ENCODE peak calls at places on chromosomes 6 and 20, in four cellular contexts. M, R, Y and P are unnamed samples.

GRCh38 chr20:31721408-31722332 is 998 bp downstream of the BCL2L1 start:
- DNase-seq in R (no peak), M (peak), Y (no peak), P (no peak)

GRCh38 chr6:71544028-71544427 is 255.4 kb downstream of the OGFRL1 start:
- DNase-seq in R (peak), Y (no peak), M (no peak), P (no peak)

GRCh38 chr20:10603971-10604864 is 69.6 kb downstream of the JAG1 start:
- DNase-seq in Y (no peak), M (peak), R (peak), P (peak)

GRCh38 chr6:79048611-79049010 is 29.4 kb downstream of the PHIP start:
- DNase-seq in M (no peak), R (peak), Y (no peak), P (no peak)

GRCh38 chr20:34516874-34517542 is 786 bp downstream of the DYNLRB1 start:
- DNase-seq in Y (no peak), R (no peak), M (no peak), P (no peak)

GRCh38 chr20:45933231-45934045 is 1.0 kb upstream of the PCIF1 start:
- DNase-seq in Y (peak), R (peak), M (peak), P (no peak)

GRCh38 chr6:167750956-167751358 is 75.8 kb upstream of the AFDN start:
- DNase-seq in M (peak), Y (no peak), R (no peak), P (no peak)

GRCh38 chr6:116120430-116120829 is 5.5 kb downstream of the COL10A1 start:
- DNase-seq in R (no peak), M (no peak), Y (no peak), P (no peak)

GRCh38 chr6:105459884-105460283 is 57.0 kb upstream of the PREP start:
- DNase-seq in Y (no peak), M (no peak), R (peak), P (no peak)

GRCh38 chr20:50513169-50514034 is 3.2 kb downstream of the PTPN1 start:
- DNase-seq in R (peak), Y (no peak), M (no peak), P (no peak)

GRCh38 chr6:52454556-52454955 is 34.4 kb downstream of the EFHC1 start:
- DNase-seq in M (no peak), Y (no peak), R (no peak), P (no peak)

GRCh38 chr6:74574794-74575193 is 631.1 kb downstream of the COL12A1 start:
- DNase-seq in R (peak), M (no peak), Y (no peak), P (no peak)

GRCh38 chr6:16168121-16168520 is 39.2 kb downstream of the MYLIP start:
- DNase-seq in R (no peak), M (no peak), Y (no peak), P (no peak)

GRCh38 chr6:225121-225721 is 67.1 kb upstream of the DUSP22 start:
- DNase-seq in R (no peak), Y (no peak), M (no peak), P (no peak)

GRCh38 chr6:157323924-157324276 is 581 bp upstream of the TMEM242 start:
- DNase-seq in Y (peak), R (peak), M (peak), P (peak)

GRCh38 chr6:27889275-27889627 is 22.9 kb downstream of the OR2B2 start:
- DNase-seq in M (no peak), R (no peak), Y (no peak), P (no peak)

GRCh38 chr6:68915591-68915990 is 280.5 kb downstream of the ADGRB3 start:
- DNase-seq in M (no peak), Y (no peak), R (no peak), P (no peak)

GRCh38 chr6:67219336-67219735 is 1415.7 kb upstream of the ADGRB3 start:
- DNase-seq in R (no peak), Y (no peak), M (no peak), P (no peak)

GRCh38 chr6:75438186-75438880 is 55.3 kb downstream of the FILIP1 start:
- DNase-seq in M (no peak), R (no peak), Y (no peak), P (no peak)

GRCh38 chr6:157981395-157982296 is at the start of gene SYNJ2:
- DNase-seq in Y (peak), M (peak), R (peak), P (no peak)

GRCh38 chr20:31594558-31595379 is 10.3 kb upstream of the ID1 start:
- DNase-seq in Y (no peak), M (peak), R (no peak), P (no peak)

GRCh38 chr20:48923149-48923718 is 1.7 kb downstream of the ARFGEF2 start:
- DNase-seq in Y (no peak), M (no peak), R (no peak), P (no peak)

GRCh38 chr6:124660185-124660584 is 302.1 kb upstream of the RNF217 start:
- DNase-seq in R (no peak), Y (no peak), M (no peak), P (no peak)

GRCh38 chr6:161417712-161418457 is 144.0 kb upstream of the AGPAT4 start:
- DNase-seq in Y (no peak), M (peak), R (no peak), P (peak)

GRCh38 chr6:44304282-44305199 is 8.6 kb downstream of the AARS2 start:
- DNase-seq in R (peak), Y (no peak), M (peak), P (no peak)

GRCh38 chr20:44068780-44069191 is 118.2 kb downstream of the JPH2 start:
- DNase-seq in M (no peak), R (no peak), Y (no peak), P (no peak)

GRCh38 chr6:26025047-26025893 is 62.0 kb upstream of the HFE start:
- DNase-seq in R (peak), M (no peak), Y (no peak), P (no peak)

GRCh38 chr6:168699631-168700315 is 258.8 kb downstream of the SMOC2 start:
- DNase-seq in M (peak), R (no peak), Y (no peak), P (no peak)

GRCh38 chr6:109687271-109687721 is 3.7 kb downstream of the AK9 start:
- DNase-seq in Y (no peak), R (peak), M (peak), P (peak)

GRCh38 chr6:6905961-6906518 is 201.7 kb upstream of the RREB1 start:
- DNase-seq in R (no peak), M (no peak), Y (no peak), P (no peak)

GRCh38 chr6:151014404-151015150 is 149.1 kb downstream of the MTHFD1L start:
- DNase-seq in R (peak), Y (peak), M (peak), P (peak)

GRCh38 chr6:110882824-110883554 is 8.4 kb downstream of the AMD1 start:
- DNase-seq in R (no peak), Y (no peak), M (no peak), P (no peak)

GRCh38 chr6:17115251-17116089 is 13.6 kb downstream of the STMND1 start:
- DNase-seq in Y (no peak), R (peak), M (no peak), P (peak)

GRCh38 chr6:1079525-1079924 is 232.4 kb upstream of the FOXQ1 start:
- DNase-seq in M (no peak), Y (no peak), R (no peak), P (no peak)

GRCh38 chr20:19491241-19491640 is 266.8 kb upstream of the RIN2 start:
- DNase-seq in R (no peak), Y (no peak), M (no peak), P (no peak)

GRCh38 chr20:19492937-19493336 is 265.1 kb upstream of the RIN2 start:
- DNase-seq in Y (no peak), R (no peak), M (no peak), P (no peak)

GRCh38 chr20:19495905-19496703 is 262.0 kb upstream of the RIN2 start:
- DNase-seq in M (peak), Y (no peak), R (peak), P (no peak)

GRCh38 chr20:19493794-19494495 is 264.1 kb upstream of the RIN2 start:
- DNase-seq in R (no peak), Y (no peak), M (no peak), P (no peak)

DNA sequence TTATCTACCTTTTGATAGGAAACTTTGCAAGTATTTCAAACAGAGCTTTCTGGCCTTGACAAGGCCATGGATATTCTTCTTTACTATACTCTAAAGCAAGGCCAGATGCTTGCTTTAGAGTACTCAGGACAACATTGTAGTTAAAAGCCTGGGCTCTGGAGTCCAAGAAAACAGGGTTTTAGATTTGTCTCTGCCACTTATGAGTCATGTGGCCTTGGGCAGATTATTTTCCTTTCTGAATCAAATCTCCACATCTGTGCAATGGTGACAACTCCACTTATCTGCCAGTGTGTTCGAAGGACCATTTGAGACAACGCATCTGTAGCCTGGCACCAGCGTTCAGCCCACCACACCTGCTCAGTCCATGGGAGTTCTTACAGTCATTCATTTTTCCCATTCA is 265.9 kb upstream of the RIN2 start:
- DNase-seq in Y (no peak), M (no peak), R (no peak), P (no peak)
- TF ChIP-seq CTCF in Y (no peak), M (no peak), R (no peak), P (no peak)

GRCh38 chr6:20875369-20875963 is 341.2 kb downstream of the CDKAL1 start:
- DNase-seq in R (no peak), M (no peak), Y (no peak), P (no peak)

GRCh38 chr6:20870493-20870892 is 336.2 kb downstream of the CDKAL1 start:
- DNase-seq in M (no peak), Y (no peak), R (no peak), P (no peak)

GRCh38 chr6:20876016-20876415 is 341.8 kb downstream of the CDKAL1 start:
- DNase-seq in M (no peak), Y (no peak), R (peak), P (peak)

GRCh38 chr6:20877008-20877937 is 343.0 kb downstream of the CDKAL1 start:
- DNase-seq in M (peak), Y (no peak), R (peak), P (peak)

DNA sequence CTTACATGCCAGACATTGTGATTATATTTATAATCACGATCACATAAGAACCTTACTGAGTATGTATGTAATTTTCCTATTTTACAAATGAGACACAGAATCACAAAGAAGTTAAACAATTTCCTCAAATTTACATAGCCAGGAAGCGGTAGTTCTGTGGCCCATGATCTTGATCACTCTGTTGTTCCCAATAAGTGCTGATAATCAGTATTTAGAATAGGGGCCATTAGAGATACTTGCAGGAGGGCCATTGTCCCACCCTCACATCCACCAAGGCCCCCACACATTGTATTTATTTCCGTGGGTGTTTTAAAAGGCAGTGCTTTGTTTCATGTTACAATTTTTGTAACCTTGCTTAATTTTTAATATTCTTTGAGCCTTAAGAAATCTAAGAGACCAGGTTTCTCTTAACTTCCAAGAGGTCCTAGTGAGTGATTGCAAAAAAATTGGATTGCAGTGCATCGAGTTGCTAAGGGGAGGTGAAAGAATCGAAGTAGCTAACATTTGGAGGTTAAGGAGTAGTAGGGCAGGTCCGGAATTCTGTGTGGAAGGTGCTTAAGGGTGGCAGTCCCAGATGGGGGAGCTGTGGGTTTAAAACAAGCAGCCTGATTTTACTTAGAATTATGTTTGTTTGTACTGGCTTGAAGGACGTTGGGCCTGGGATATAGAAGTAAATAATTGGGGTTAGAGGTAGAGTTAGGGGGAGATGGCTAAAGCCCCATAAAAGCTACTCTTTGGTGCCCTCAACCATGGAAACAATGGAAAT is 339.4 kb downstream of the CDKAL1 start:
- DNase-seq in R (no peak), M (no peak), Y (no peak), P (no peak)
- TF ChIP-seq CTCF in R (peak), M (no peak), Y (no peak), P (no peak)

GRCh38 chr6:137724018-137724403 is 143.0 kb upstream of the TNFAIP3 start:
- DNase-seq in Y (no peak), M (no peak), R (no peak), P (no peak)
- TF ChIP-seq CTCF in Y (no peak), M (no peak), R (no peak), P (no peak)

DNA sequence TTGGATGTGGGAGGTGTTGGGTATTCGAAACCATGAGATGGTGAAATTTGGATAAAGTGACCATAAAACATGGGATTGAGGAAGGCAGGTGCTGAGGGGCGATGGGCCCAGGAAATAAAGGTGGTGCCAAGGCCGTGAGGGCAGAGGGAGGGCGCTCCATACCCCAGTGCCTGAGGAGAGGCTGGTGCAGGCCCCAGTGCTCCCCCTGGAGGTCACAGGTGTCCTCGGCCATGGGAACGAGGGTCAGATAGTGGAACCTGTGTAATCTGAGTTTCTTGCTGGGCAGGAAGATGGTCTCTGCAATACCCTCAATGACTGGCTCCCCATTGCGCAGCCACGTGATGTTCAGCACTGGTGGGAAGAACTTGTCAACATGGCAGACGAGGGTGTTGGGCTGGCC is 16.2 kb downstream of the HLA-DPB1 start:
- DNase-seq in R (no peak), M (peak), Y (no peak), P (no peak)
- TF ChIP-seq CTCF in R (peak), M (peak), Y (no peak), P (peak)

GRCh38 chr6:99129835-99130234 is 182.1 kb upstream of the FBXL4 start:
- DNase-seq in Y (no peak), M (no peak), R (no peak), P (no peak)

GRCh38 chr6:99132026-99132425 is 184.3 kb upstream of the FBXL4 start:
- DNase-seq in Y (no peak), M (no peak), R (no peak), P (no peak)

DNA sequence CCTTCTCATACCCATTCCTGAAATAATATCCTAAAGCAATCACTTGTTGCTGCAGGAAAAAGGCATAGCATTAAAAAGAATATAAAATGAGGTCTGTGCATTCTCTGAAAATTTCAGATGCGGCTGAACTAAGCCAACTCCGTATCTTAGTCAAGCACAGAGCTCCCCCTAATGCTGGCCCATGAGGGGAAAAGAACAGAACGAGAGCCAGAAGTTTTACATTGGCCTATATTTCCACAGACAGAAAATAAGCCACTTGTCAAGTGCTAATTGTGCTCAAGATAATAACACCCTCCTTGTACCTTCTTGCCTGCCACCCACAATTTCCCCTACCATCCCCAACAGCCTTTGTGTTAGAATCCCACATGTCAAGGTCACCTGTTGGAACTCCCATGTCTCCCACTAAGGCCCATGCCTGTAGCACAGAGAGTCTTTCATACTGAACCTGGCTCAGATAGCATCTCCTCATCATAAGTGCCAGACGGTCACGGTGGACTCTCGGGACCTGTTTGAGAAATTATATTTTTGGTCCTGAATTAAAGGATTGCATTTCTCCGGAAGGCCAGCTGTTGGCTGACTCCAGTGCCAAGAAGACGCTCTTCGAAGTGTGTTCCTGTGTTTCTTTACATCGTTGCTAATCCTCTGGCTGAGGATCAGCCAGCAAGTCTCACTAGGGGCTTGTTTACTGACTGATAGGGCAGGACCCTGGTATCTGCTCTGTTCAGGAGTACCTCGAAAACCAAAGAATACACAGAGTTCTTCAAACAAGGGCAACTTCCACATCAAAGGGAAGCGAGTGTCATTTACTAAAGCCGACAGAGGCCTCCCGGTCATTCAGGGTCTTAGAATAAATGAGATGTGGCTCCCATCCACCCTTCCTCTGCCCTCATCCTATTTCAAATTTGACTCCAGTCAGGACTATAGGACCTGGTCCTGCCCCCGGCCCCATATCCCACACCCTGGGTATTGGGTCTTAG is 183.4 kb upstream of the FBXL4 start:
- DNase-seq in Y (no peak), M (no peak), R (no peak), P (no peak)
- TF ChIP-seq CTCF in Y (no peak), M (no peak), R (no peak), P (no peak)

DNA sequence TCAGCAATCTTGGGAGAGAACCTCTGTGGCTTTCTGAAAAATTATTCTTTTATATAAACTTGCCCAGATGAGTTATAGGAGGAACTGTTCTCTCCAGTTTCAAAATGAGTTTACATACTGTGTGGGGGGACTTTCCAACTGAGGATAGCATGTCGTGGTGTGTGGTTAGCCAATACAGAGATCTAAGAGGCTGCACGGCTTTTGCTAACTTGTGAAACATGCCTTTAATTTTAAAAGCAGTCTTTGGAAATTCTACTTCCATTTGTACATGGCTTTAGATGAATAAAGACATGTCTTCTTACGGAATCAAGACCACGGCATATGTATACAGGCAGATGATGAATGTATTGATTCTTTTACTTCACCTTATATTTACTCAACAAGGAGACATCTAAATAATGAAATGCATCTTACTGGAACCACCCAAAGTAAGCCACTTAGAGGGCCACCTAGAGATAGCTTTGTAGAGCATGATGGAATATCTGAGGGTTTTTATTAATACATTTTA is 39.8 kb downstream of the HIVEP1 start:
- DNase-seq in Y (no peak), R (no peak), M (no peak), P (no peak)
- TF ChIP-seq CTCF in Y (no peak), R (no peak), M (no peak), P (no peak)

GRCh38 chr6:53520320-53520928 is 24.5 kb downstream of the GCLC start:
- DNase-seq in R (no peak), M (no peak), Y (no peak), P (no peak)
- TF ChIP-seq CTCF in R (no peak), M (no peak), Y (no peak), P (no peak)

DNA sequence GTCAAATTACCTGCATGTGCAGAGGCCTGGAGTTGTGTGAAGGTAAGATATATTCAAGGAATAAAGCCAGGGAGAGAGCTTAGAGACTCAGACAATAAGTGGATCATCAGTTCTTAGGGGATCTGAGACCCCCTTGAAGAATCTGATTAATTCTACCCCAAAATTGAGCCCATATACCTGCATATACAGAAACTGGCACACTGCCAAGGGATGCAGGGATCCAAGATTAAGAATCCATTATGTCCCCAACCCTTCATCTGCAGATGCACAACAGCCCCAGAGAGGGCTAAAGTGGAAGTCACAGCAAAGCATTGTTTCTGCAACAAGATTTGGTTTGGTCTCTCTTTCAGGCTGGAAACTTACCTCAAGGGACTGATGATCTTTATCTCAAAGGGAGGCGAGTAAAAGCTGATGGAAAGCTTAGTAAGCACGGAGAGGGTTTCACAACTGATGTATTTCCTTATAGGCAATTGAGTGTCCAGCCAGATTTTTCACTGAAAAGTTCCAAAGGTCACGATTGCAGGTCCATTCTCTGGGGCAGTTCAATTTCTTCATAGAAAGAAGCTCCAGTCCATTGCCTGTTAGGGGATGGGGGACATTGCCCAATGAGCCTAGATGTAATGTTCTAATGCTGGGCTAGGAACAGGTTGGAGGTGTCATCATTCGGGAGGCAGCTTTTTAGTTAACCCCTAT is 20.9 kb upstream of the STK35 start:
- DNase-seq in Y (no peak), R (no peak), M (no peak), P (no peak)
- TF ChIP-seq CTCF in Y (no peak), R (no peak), M (no peak), P (no peak)